ENCODE peak calls at places on chromosomes 12 and 14, in five cellular contexts. L is neuronal stem cell, G is IMR-90, W is mesenchymal stem cell, N is mesendoderm. J is an unnamed sample.

GRCh38 chr14:57486767-57487379 is 6.8 kb downstream of the CCDC198 start:
- DNase-seq in L (peak), G (peak), W (peak), N (peak), J (peak)

GRCh38 chr14:55689971-55690871 is 110.2 kb downstream of the KTN1 start:
- DNase-seq in L (no peak), G (no peak), W (no peak), N (peak), J (no peak)

GRCh38 chr12:132159555-132160003 is 15.3 kb downstream of the NOC4L start:
- DNase-seq in L (no peak), G (no peak), W (no peak), N (no peak), J (no peak)

GRCh38 chr12:6424008-6424347 is 20.8 kb upstream of the CD27 start:
- DNase-seq in L (no peak), G (no peak), W (no peak), N (no peak), J (no peak)

GRCh38 chr14:74591899-74592298 is 20.1 kb downstream of the LTBP2 start:
- DNase-seq in L (no peak), G (peak), W (no peak), N (no peak), J (no peak)

GRCh38 chr14:104075530-104076151 is 9.9 kb upstream of the ASPG start:
- DNase-seq in L (no peak), G (no peak), W (peak), N (peak), J (no peak)

GRCh38 chr12:31749024-31749704 is 20.3 kb upstream of the AMN1 start:
- DNase-seq in L (no peak), G (peak), W (peak), N (peak), J (peak)

GRCh38 chr12:22039361-22039760 is 6.7 kb upstream of the CMAS start:
- DNase-seq in L (no peak), G (no peak), W (no peak), N (no peak), J (peak)

GRCh38 chr12:54052745-54053624 is 650 bp upstream of the HOXC4 start:
- DNase-seq in L (no peak), G (no peak), W (peak), N (peak), J (no peak)

GRCh38 chr14:103867523-103867953 is 20.2 kb upstream of the PPP1R13B start:
- DNase-seq in L (no peak), G (no peak), W (no peak), N (no peak), J (no peak)

GRCh38 chr12:23949212-23950010 is at the start of gene SOX5:
- DNase-seq in L (peak), G (peak), W (peak), N (peak), J (no peak)

GRCh38 chr12:57520008-57520726 is at the start of gene DDIT3:
- DNase-seq in L (peak), G (peak), W (peak), N (peak), J (peak)

GRCh38 chr14:100555436-100556067 is 31.7 kb downstream of the BEGAIN start:
- DNase-seq in L (no peak), G (no peak), W (no peak), N (no peak), J (no peak)

GRCh38 chr12:113850309-113851056 is 115.6 kb downstream of the RBM19 start:
- DNase-seq in L (no peak), G (peak), W (peak), N (no peak), J (no peak)

GRCh38 chr12:59079029-59079428 is 158.7 kb upstream of the LRIG3 start:
- DNase-seq in L (no peak), G (no peak), W (no peak), N (no peak), J (no peak)

GRCh38 chr12:50282581-50283229 is 615 bp downstream of the LIMA1 start:
- DNase-seq in L (no peak), G (peak), W (peak), N (no peak), J (no peak)

GRCh38 chr12:116033765-116034164 is 243.7 kb downstream of the MED13L start:
- DNase-seq in L (no peak), G (no peak), W (no peak), N (no peak), J (no peak)

GRCh38 chr14:32430326-32430725 is 101.2 kb downstream of the AKAP6 start:
- DNase-seq in L (no peak), G (peak), W (peak), N (no peak), J (no peak)

GRCh38 chr14:24389266-24389855 is 9.4 kb upstream of the NYNRIN start:
- DNase-seq in L (no peak), G (peak), W (peak), N (peak), J (peak)

GRCh38 chr14:78319826-78320635 is 149.9 kb downstream of the NRXN3 start:
- DNase-seq in L (no peak), G (no peak), W (no peak), N (peak), J (no peak)

GRCh38 chr12:110913119-110914056 is 7.0 kb downstream of the MYL2 start:
- DNase-seq in L (no peak), G (no peak), W (no peak), N (no peak), J (no peak)

GRCh38 chr14:69612014-69612758 is 790 bp downstream of the SUSD6 start:
- DNase-seq in L (peak), G (peak), W (peak), N (peak), J (no peak)

GRCh38 chr14:69044965-69045555 is 66.0 kb upstream of the ACTN1 start:
- DNase-seq in L (no peak), G (peak), W (no peak), N (no peak), J (no peak)

GRCh38 chr12:75635606-75636444 is 124.4 kb upstream of the KRR1 start:
- DNase-seq in L (no peak), G (peak), W (peak), N (no peak), J (peak)

GRCh38 chr14:97408937-97409860 is 612.0 kb downstream of the VRK1 start:
- DNase-seq in L (no peak), G (no peak), W (no peak), N (no peak), J (no peak)
- H4K8ac ChIP-seq in L (no peak), G (no peak), W (no peak), N (no peak), J (no peak)

GRCh38 chr12:52951640-52952039 is 2.7 kb downstream of the KRT18 start:
- DNase-seq in L (no peak), G (no peak), W (no peak), N (no peak), J (peak)
- H3K4me3 ChIP-seq in L (no peak), G (no peak), W (no peak), N (no peak), J (peak)

DNA sequence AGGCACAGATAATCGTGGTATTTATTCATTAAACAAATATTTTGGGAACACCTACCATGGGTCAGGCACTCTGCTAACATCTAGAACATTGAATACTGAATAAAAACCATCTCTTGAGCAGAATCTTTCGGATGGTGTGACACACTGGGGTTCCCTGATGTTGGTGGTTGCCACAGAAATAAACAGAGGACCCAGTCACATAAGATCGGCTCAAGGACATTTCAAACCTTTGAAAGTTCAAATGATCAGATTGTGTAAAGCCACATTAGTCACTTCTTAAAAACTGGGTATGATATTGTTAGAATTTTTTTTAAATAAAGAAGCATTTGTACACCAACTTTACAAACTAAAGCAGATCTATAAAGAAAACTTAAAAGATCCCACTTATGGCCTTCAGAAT is 39.0 kb downstream of the NR1H4 start:
- DNase-seq in L (no peak), G (no peak), W (no peak), N (no peak), J (no peak)
- H2AK5ac ChIP-seq in L (no peak), G (no peak), W (no peak), N (no peak), J (no peak)

DNA sequence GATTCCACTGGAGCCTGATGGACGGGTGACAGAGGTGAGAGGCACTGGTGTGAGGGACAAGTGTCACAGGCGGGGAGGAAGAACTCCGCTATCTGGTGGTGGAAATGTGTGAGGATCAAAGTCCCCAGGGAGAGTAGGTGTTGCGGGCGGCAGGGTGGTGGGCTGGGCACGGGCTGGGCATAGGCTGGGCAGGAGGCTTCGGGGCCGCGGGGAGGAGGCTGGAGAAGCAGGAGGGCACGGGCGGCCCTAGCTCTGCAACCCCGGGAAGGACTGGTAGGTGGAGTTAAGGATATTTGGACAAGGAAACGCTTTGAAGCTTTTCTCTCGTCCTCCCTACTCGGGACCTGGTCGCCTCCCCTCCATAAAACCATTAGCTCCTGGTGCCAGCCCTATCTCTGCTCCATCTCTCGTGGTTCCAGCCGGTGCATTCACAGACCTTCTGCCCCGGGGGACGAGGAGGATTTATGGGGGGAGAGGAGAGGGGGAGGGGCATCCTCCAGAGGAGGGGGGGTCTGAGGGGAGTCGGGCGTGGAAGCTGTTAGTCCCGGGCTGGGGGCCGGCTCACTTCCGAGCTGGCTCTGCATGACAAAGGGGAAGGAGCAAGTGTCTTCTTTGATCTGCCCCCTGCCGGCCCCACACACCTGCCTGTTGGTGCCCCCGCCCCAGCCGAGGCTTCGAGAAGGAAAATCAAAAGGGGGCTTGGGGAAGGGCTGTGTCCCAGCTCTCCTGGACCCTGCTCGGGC is 478 bp downstream of the WNT5B start:
- DNase-seq in L (peak), G (no peak), W (no peak), N (peak), J (no peak)
- H4K8ac ChIP-seq in L (no peak), G (no peak), W (no peak), N (no peak), J (peak)

GRCh38 chr12:45234134-45234865 is 18.4 kb downstream of the ANO6 start:
- DNase-seq in L (peak), G (peak), W (peak), N (peak), J (peak)
- H3K4me3 ChIP-seq in L (no peak), G (no peak), W (peak), N (no peak), J (no peak)

GRCh38 chr12:12541782-12542181 is 20.9 kb downstream of the DUSP16 start:
- DNase-seq in L (no peak), G (no peak), W (no peak), N (no peak), J (no peak)

GRCh38 chr12:12542286-12542685 is 20.4 kb downstream of the DUSP16 start:
- DNase-seq in L (no peak), G (no peak), W (no peak), N (no peak), J (no peak)

GRCh38 chr12:12538535-12538934 is 24.1 kb downstream of the DUSP16 start:
- DNase-seq in L (no peak), G (no peak), W (no peak), N (no peak), J (no peak)

GRCh38 chr12:12539411-12539810 is 23.3 kb downstream of the DUSP16 start:
- DNase-seq in L (no peak), G (peak), W (no peak), N (no peak), J (no peak)

DNA sequence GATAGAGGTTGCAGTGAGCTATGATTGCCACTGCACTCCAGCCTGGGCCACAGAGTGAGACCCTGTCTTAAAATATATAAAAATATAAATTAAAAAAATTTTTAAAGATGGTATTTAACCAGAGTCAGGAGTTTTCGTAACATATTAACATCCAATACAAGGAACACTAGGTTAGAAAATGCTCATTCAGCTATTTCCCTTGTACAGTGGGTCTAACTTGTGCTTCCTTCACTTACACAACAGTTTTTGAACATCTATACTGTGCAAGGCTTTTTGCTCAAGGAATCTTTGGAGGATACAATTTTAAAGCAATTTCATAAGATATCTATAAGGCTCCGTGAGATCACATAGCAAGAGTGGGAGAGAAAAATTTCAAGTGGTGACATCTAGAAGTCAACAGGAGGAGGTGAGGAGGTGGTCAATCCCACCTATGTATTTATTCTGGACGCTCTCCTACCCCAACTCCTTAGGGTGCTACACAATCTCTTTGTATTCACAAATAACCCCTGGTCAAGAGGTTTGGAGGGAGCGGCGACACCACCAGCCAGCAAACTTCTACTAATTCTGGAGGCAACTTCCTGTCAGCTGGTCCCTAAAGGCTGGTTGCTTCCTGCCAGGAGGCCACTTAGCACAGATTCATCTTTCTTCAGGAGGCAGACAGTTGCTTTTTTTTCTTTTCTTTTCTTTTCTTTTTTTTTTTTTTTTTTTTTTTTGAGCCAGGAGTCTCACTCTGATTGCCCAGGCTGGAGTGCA is 22.2 kb downstream of the DUSP16 start:
- DNase-seq in L (no peak), G (no peak), W (no peak), N (no peak), J (no peak)
- H2AK5ac ChIP-seq in L (no peak), G (no peak), W (no peak), N (no peak), J (no peak)

DNA sequence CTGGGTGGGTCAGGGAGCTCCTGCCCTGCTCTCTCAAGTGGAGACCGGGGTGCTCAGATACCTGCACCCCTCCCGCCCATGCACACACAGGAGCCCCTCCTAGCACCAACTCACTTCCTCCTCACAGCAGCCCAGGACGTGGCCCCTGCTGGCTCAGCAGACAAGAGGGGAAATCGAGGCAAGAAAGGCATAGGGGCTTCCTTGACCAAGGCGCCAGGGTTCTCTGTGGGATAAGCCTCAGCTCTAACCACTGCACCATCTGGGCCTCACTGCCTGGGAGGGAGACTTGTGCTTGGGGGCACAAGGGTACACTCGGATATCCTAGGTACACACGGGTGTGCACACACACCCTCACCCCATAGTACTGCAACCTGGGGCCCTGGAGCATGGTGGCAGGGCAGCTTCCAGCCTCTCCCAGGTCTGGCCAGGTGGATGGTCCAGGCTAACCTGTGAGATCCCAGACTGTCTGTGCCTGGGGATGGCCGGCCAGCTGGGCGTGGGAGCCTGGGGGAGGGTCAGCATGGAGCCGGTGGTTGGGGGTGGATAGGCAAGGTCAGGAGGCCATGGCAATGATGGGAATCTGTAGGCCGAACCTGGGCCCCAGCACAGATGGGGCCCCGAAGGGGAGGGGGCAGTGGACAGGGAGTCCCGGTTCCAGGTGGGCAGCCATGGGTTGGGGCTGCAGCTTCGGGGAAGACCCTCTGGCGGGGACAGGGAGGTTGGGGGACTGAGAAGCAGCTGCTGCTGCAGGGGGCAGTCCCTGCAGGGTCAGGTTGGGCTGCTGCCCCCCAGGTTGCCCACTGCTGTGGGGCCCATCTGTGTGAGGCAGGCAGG is 312.4 kb downstream of the TMEM121 start:
- DNase-seq in L (no peak), G (no peak), W (no peak), N (no peak), J (no peak)
- H4K8ac ChIP-seq in L (peak), G (no peak), W (no peak), N (no peak), J (no peak)

DNA sequence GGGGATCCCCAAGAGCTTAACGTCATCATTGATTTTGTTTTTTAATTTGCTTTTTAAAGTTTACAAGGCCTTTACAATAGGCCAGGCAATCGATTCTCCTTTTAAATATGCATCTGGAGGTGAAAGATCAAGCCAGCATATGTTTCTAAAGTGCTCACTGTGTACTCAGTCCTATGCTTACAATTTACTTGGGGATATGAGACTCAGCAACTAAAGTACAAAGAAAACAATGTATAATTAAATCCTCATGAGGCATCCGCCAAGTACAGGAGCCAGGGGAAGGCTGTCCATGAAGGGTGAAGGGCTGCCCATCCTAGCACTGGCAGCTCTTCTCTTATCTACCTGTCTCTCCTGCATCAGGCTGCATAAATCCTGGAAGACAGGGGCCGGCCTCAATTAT is 11.8 kb downstream of the CCDC92 start:
- DNase-seq in L (no peak), G (no peak), W (no peak), N (no peak), J (no peak)
- H3K4me3 ChIP-seq in L (no peak), G (no peak), W (no peak), N (no peak), J (no peak)

J was measured in trophoblast cell.